ENCODE peak calls at places on chromosomes 1 and 21, in ten cellular contexts. One of them, this sample, is unnamed.

GRCh38 chr1:219143735-219144134 is 29.9 kb upstream of the LYPLAL1 start:
- DNase-seq in heart left ventricle: no peak
- DNase-seq in upper lobe of right lung: no peak
- DNase-seq in stimulated activated CD4-positive, alpha-beta T cell treated with anti-CD3 and anti-CD28 coated beads, Interleukin-2, amount 100 ng/mL, for 48 hours: no peak
- DNase-seq in hypothalamus: no peak
- DNase-seq in body of pancreas: no peak
- DNase-seq in germinal center: no peak
- DNase-seq in ACHN: no peak
- DNase-seq in DMS153: no peak
- DNase-seq in GM23338: no peak
- DNase-seq in this sample: no peak

GRCh38 chr1:30645807-30646206 is 77.6 kb downstream of the MATN1 start:
- DNase-seq in ACHN: no peak
- DNase-seq in heart left ventricle: peak
- DNase-seq in hypothalamus: no peak
- DNase-seq in stimulated activated CD4-positive, alpha-beta T cell treated with anti-CD3 and anti-CD28 coated beads, Interleukin-2, amount 100 ng/mL, for 48 hours: no peak
- DNase-seq in upper lobe of right lung: peak
- DNase-seq in germinal center: no peak
- DNase-seq in GM23338: no peak
- DNase-seq in body of pancreas: no peak
- DNase-seq in DMS153: no peak
- DNase-seq in this sample: no peak

GRCh38 chr1:89607888-89608626 is 24.9 kb upstream of the LRRC8C start:
- DNase-seq in ACHN: no peak
- DNase-seq in hypothalamus: no peak
- DNase-seq in body of pancreas: no peak
- DNase-seq in stimulated activated CD4-positive, alpha-beta T cell treated with anti-CD3 and anti-CD28 coated beads, Interleukin-2, amount 100 ng/mL, for 48 hours: peak
- DNase-seq in DMS153: no peak
- DNase-seq in germinal center: no peak
- DNase-seq in upper lobe of right lung: no peak
- DNase-seq in heart left ventricle: no peak
- DNase-seq in GM23338: no peak
- DNase-seq in this sample: peak

GRCh38 chr1:160428655-160429054 is 28.3 kb downstream of the VANGL2 start:
- DNase-seq in hypothalamus: no peak
- DNase-seq in heart left ventricle: no peak
- DNase-seq in GM23338: peak
- DNase-seq in stimulated activated CD4-positive, alpha-beta T cell treated with anti-CD3 and anti-CD28 coated beads, Interleukin-2, amount 100 ng/mL, for 48 hours: no peak
- DNase-seq in ACHN: peak
- DNase-seq in germinal center: peak
- DNase-seq in upper lobe of right lung: no peak
- DNase-seq in DMS153: peak
- DNase-seq in body of pancreas: peak
- DNase-seq in this sample: peak

GRCh38 chr1:97947751-97948150 is 26.9 kb upstream of the DPYD start:
- DNase-seq in upper lobe of right lung: no peak
- DNase-seq in heart left ventricle: no peak
- DNase-seq in GM23338: no peak
- DNase-seq in ACHN: no peak
- DNase-seq in body of pancreas: no peak
- DNase-seq in DMS153: no peak
- DNase-seq in hypothalamus: no peak
- DNase-seq in germinal center: no peak
- DNase-seq in stimulated activated CD4-positive, alpha-beta T cell treated with anti-CD3 and anti-CD28 coated beads, Interleukin-2, amount 100 ng/mL, for 48 hours: no peak
- DNase-seq in this sample: no peak

GRCh38 chr1:246526915-246527314 is 19.8 kb upstream of the SMYD3 start:
- DNase-seq in hypothalamus: no peak
- DNase-seq in stimulated activated CD4-positive, alpha-beta T cell treated with anti-CD3 and anti-CD28 coated beads, Interleukin-2, amount 100 ng/mL, for 48 hours: no peak
- DNase-seq in body of pancreas: no peak
- DNase-seq in germinal center: no peak
- DNase-seq in DMS153: no peak
- DNase-seq in upper lobe of right lung: no peak
- DNase-seq in GM23338: no peak
- DNase-seq in ACHN: no peak
- DNase-seq in heart left ventricle: no peak
- DNase-seq in this sample: no peak

GRCh38 chr21:36661511-36662309 is 37.2 kb upstream of the SIM2 start:
- DNase-seq in DMS153: peak
- DNase-seq in GM23338: peak
- DNase-seq in germinal center: no peak
- DNase-seq in stimulated activated CD4-positive, alpha-beta T cell treated with anti-CD3 and anti-CD28 coated beads, Interleukin-2, amount 100 ng/mL, for 48 hours: no peak
- DNase-seq in heart left ventricle: no peak
- DNase-seq in body of pancreas: peak
- DNase-seq in ACHN: peak
- DNase-seq in hypothalamus: no peak
- DNase-seq in upper lobe of right lung: no peak
- DNase-seq in this sample: no peak

GRCh38 chr1:244896550-244896949 is 32.2 kb upstream of the HNRNPU start:
- DNase-seq in GM23338: no peak
- DNase-seq in DMS153: no peak
- DNase-seq in upper lobe of right lung: no peak
- DNase-seq in hypothalamus: no peak
- DNase-seq in heart left ventricle: no peak
- DNase-seq in stimulated activated CD4-positive, alpha-beta T cell treated with anti-CD3 and anti-CD28 coated beads, Interleukin-2, amount 100 ng/mL, for 48 hours: no peak
- DNase-seq in germinal center: no peak
- DNase-seq in ACHN: no peak
- DNase-seq in body of pancreas: no peak
- DNase-seq in this sample: no peak

GRCh38 chr1:38512024-38512623 is 347.4 kb downstream of the RRAGC start:
- DNase-seq in DMS153: no peak
- DNase-seq in GM23338: no peak
- DNase-seq in hypothalamus: no peak
- DNase-seq in ACHN: no peak
- DNase-seq in germinal center: no peak
- DNase-seq in heart left ventricle: no peak
- DNase-seq in body of pancreas: no peak
- DNase-seq in stimulated activated CD4-positive, alpha-beta T cell treated with anti-CD3 and anti-CD28 coated beads, Interleukin-2, amount 100 ng/mL, for 48 hours: no peak
- DNase-seq in upper lobe of right lung: no peak
- DNase-seq in this sample: no peak

GRCh38 chr1:174902531-174903099 is 97.1 kb upstream of the CACYBP start:
- DNase-seq in heart left ventricle: no peak
- DNase-seq in ACHN: no peak
- DNase-seq in DMS153: no peak
- DNase-seq in stimulated activated CD4-positive, alpha-beta T cell treated with anti-CD3 and anti-CD28 coated beads, Interleukin-2, amount 100 ng/mL, for 48 hours: no peak
- DNase-seq in hypothalamus: no peak
- DNase-seq in GM23338: no peak
- DNase-seq in body of pancreas: peak
- DNase-seq in upper lobe of right lung: no peak
- DNase-seq in germinal center: no peak
- DNase-seq in this sample: no peak

GRCh38 chr1:232018512-232019340 is 392.1 kb downstream of the DISC1 start:
- DNase-seq in body of pancreas: no peak
- DNase-seq in hypothalamus: no peak
- DNase-seq in germinal center: no peak
- DNase-seq in heart left ventricle: no peak
- DNase-seq in DMS153: no peak
- DNase-seq in GM23338: no peak
- DNase-seq in upper lobe of right lung: no peak
- DNase-seq in stimulated activated CD4-positive, alpha-beta T cell treated with anti-CD3 and anti-CD28 coated beads, Interleukin-2, amount 100 ng/mL, for 48 hours: no peak
- DNase-seq in ACHN: no peak
- DNase-seq in this sample: no peak

GRCh38 chr1:202638019-202638887 is 72.0 kb downstream of the SYT2 start:
- DNase-seq in germinal center: no peak
- DNase-seq in body of pancreas: no peak
- DNase-seq in stimulated activated CD4-positive, alpha-beta T cell treated with anti-CD3 and anti-CD28 coated beads, Interleukin-2, amount 100 ng/mL, for 48 hours: no peak
- DNase-seq in hypothalamus: no peak
- DNase-seq in upper lobe of right lung: no peak
- DNase-seq in GM23338: no peak
- DNase-seq in ACHN: no peak
- DNase-seq in heart left ventricle: no peak
- DNase-seq in DMS153: peak
- DNase-seq in this sample: no peak

GRCh38 chr1:10063878-10064277 is 31.1 kb downstream of the UBE4B start:
- DNase-seq in DMS153: no peak
- DNase-seq in upper lobe of right lung: no peak
- DNase-seq in germinal center: no peak
- DNase-seq in heart left ventricle: no peak
- DNase-seq in hypothalamus: no peak
- DNase-seq in body of pancreas: no peak
- DNase-seq in ACHN: no peak
- DNase-seq in GM23338: no peak
- DNase-seq in stimulated activated CD4-positive, alpha-beta T cell treated with anti-CD3 and anti-CD28 coated beads, Interleukin-2, amount 100 ng/mL, for 48 hours: no peak
- DNase-seq in this sample: no peak

GRCh38 chr1:201401700-201402099 is 2.6 kb upstream of the LAD1 start:
- DNase-seq in stimulated activated CD4-positive, alpha-beta T cell treated with anti-CD3 and anti-CD28 coated beads, Interleukin-2, amount 100 ng/mL, for 48 hours: no peak
- DNase-seq in GM23338: no peak
- DNase-seq in DMS153: no peak
- DNase-seq in body of pancreas: no peak
- DNase-seq in ACHN: no peak
- DNase-seq in hypothalamus: no peak
- DNase-seq in germinal center: no peak
- DNase-seq in upper lobe of right lung: no peak
- DNase-seq in heart left ventricle: no peak
- DNase-seq in this sample: no peak

GRCh38 chr1:181398544-181398943 is 84.8 kb upstream of the CACNA1E start:
- DNase-seq in DMS153: no peak
- DNase-seq in upper lobe of right lung: no peak
- DNase-seq in germinal center: no peak
- DNase-seq in GM23338: no peak
- DNase-seq in body of pancreas: no peak
- DNase-seq in heart left ventricle: no peak
- DNase-seq in stimulated activated CD4-positive, alpha-beta T cell treated with anti-CD3 and anti-CD28 coated beads, Interleukin-2, amount 100 ng/mL, for 48 hours: no peak
- DNase-seq in hypothalamus: no peak
- DNase-seq in ACHN: no peak
- DNase-seq in this sample: no peak

GRCh38 chr1:54172614-54173312 is 20.0 kb upstream of the CDCP2 start:
- DNase-seq in germinal center: no peak
- DNase-seq in body of pancreas: no peak
- DNase-seq in stimulated activated CD4-positive, alpha-beta T cell treated with anti-CD3 and anti-CD28 coated beads, Interleukin-2, amount 100 ng/mL, for 48 hours: no peak
- DNase-seq in GM23338: no peak
- DNase-seq in upper lobe of right lung: no peak
- DNase-seq in DMS153: no peak
- DNase-seq in heart left ventricle: no peak
- DNase-seq in ACHN: no peak
- DNase-seq in hypothalamus: no peak
- DNase-seq in this sample: no peak